ENCODE peak calls at places on chromosomes 12 and 14, in four cellular contexts. Z is transverse colon, D is endothelial cell, J is B cell. W is an unnamed sample.
A peak's percentile ranks its signal among the peaks of the same experiment; 100 is the strongest.

GRCh38 chr12:127389923-127390322 is 877.0 kb upstream of the TMEM132C start:
- DNase-seq in Z (no peak), J (no peak), D (no peak), W (peak; percentile 56)

GRCh38 chr12:100146252-100146651 is 3.6 kb upstream of the BLTP3B start:
- DNase-seq in D (no peak), J (no peak), Z (no peak), W (no peak)

GRCh38 chr12:1565172-1565571 is 29.2 kb downstream of the FBXL14 start:
- DNase-seq in Z (no peak), J (no peak), D (no peak), W (no peak)

GRCh38 chr14:22980672-22981089 is 1.7 kb downstream of the AJUBA start:
- DNase-seq in J (no peak), D (no peak), Z (peak; percentile 59), W (peak; percentile 55)

GRCh38 chr14:98954347-98955000 is 317.5 kb downstream of the BCL11B start:
- DNase-seq in J (no peak), D (no peak), Z (no peak), W (no peak)

GRCh38 chr12:116714175-116714574 is 23.7 kb downstream of the SPRING1 start:
- DNase-seq in Z (no peak), J (no peak), D (no peak), W (no peak)

GRCh38 chr12:71948390-71948789 is 9.7 kb downstream of the TPH2 start:
- DNase-seq in J (no peak), D (no peak), Z (no peak), W (no peak)

GRCh38 chr14:35368993-35369392 is 35.6 kb downstream of the NFKBIA start:
- DNase-seq in Z (no peak), J (no peak), D (no peak), W (no peak)

GRCh38 chr14:55975281-55975905 is 142.8 kb upstream of the PELI2 start:
- DNase-seq in D (no peak), Z (no peak), J (no peak), W (no peak)

GRCh38 chr12:127383281-127383680 is 883.7 kb upstream of the TMEM132C start:
- DNase-seq in Z (no peak), D (no peak), J (no peak), W (no peak)

GRCh38 chr12:98856897-98857540 is 211.9 kb downstream of the APAF1 start:
- DNase-seq in D (no peak), J (no peak), Z (no peak), W (no peak)

GRCh38 chr12:120841525-120841924 is 62.6 kb downstream of the SPPL3 start:
- DNase-seq in D (no peak), Z (no peak), J (no peak), W (no peak)

GRCh38 chr14:90632451-90632850 is 183.8 kb downstream of the TTC7B start:
- DNase-seq in Z (no peak), D (no peak), J (no peak), W (no peak)

GRCh38 chr14:99052467-99052866 is 219.5 kb downstream of the BCL11B start:
- DNase-seq in D (no peak), Z (no peak), J (no peak), W (no peak)

GRCh38 chr14:20711275-20712069 is 22.9 kb downstream of the ANG start:
- DNase-seq in D (no peak), J (no peak), Z (no peak), W (no peak)

GRCh38 chr12:47891356-47891755 is 13.4 kb downstream of the VDR start:
- DNase-seq in Z (no peak), D (no peak), J (no peak), W (no peak)

GRCh38 chr12:67320614-67321305 is 51.6 kb downstream of the CAND1 start:
- DNase-seq in D (no peak), Z (no peak), J (peak; percentile 11), W (no peak)

GRCh38 chr12:29102739-29103138 is 46.3 kb upstream of the FAR2 start:
- DNase-seq in Z (no peak), J (no peak), D (no peak), W (no peak)

GRCh38 chr12:12474931-12475485 is 87.7 kb downstream of the DUSP16 start:
- DNase-seq in J (no peak), D (no peak), Z (no peak), W (no peak)

GRCh38 chr12:73159952-73160351 is 887.8 kb downstream of the TRHDE start:
- DNase-seq in D (no peak), J (no peak), Z (no peak), W (no peak)

GRCh38 chr14:64733321-64733720 is 29.1 kb downstream of the PLEKHG3 start:
- DNase-seq in D (no peak), Z (no peak), J (no peak), W (no peak)

GRCh38 chr12:9673404-9674225 is 4.1 kb downstream of the CLEC2D start:
- DNase-seq in D (no peak), Z (peak; percentile 42), J (peak; percentile 40), W (no peak)

GRCh38 chr12:59345406-59345805 is 250.4 kb upstream of the SLC16A7 start:
- DNase-seq in Z (no peak), D (no peak), J (no peak), W (no peak)

GRCh38 chr12:88494520-88494919 is 85.8 kb downstream of the KITLG start:
- DNase-seq in D (no peak), Z (no peak), J (no peak), W (no peak)

GRCh38 chr14:35406811-35407630 is 2.5 kb upstream of the NFKBIA start:
- DNase-seq in J (peak; percentile 50), Z (no peak), D (no peak), W (no peak)

GRCh38 chr14:99574099-99574880 is 29.7 kb downstream of the CCDC85C start:
- DNase-seq in D (no peak), Z (peak; percentile 78), J (no peak), W (no peak)

GRCh38 chr14:104134061-104134965 is 4.1 kb upstream of the KIF26A start:
- DNase-seq in Z (no peak), D (no peak), J (no peak), W (no peak)

GRCh38 chr14:104137297-104138097 is 890 bp upstream of the KIF26A start:
- DNase-seq in Z (peak; percentile 73), D (peak; percentile 94), J (peak; percentile 79), W (peak; percentile 76)

GRCh38 chr14:104135121-104135903 is 3.1 kb upstream of the KIF26A start:
- DNase-seq in D (peak; percentile 70), Z (no peak), J (no peak), W (no peak)

GRCh38 chr14:104136472-104137296 is 1.7 kb upstream of the KIF26A start:
- DNase-seq in J (no peak), Z (no peak), D (no peak), W (no peak)

DNA sequence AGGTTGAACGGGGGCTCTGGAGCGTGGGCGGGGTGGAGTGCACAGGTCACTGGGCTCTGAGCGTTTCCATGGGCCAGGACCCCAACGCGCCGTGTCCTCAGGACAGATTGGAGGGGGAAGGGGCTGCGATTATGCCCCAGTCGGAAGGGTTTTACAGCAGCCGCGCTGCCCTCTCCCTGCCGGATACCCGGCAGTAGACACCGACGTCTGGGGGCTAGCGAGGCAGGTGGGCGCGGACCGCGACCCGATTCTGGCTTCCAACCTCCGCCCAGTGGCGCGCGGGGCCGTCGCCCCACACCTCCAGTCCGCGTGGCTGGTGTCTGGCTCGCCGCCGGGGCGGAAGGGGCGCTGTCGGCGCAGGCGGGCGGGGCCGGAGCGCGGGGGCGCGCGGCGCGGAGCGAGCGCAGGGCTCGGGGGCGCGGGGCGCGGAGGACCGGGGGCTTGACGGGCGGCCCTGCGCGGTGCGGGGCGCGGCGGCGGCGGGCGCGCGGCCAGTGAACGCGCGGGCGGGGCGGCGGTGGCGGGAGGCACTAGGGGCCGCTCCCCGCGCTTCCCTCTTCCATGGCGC is 2.4 kb upstream of the KIF26A start:
- DNase-seq in Z (no peak), J (peak; percentile 29), D (no peak), W (no peak)
- TF ChIP-seq CTCF in Z (no peak), J (no peak), D (no peak), W (no peak)

GRCh38 chr12:112907415-112908157 is 824 bp downstream of the OAS1 start:
- DNase-seq in D (no peak), Z (peak; percentile 27), J (peak; percentile 41), W (no peak)

GRCh38 chr12:112905451-112906089 is 1.2 kb upstream of the OAS1 start:
- DNase-seq in Z (no peak), J (no peak), D (no peak), W (no peak)

GRCh38 chr12:112906712-112907414 is at the start of gene OAS1:
- DNase-seq in Z (peak; percentile 68), J (peak; percentile 68), D (no peak), W (no peak)

GRCh38 chr12:112901271-112901670 is 5.5 kb upstream of the OAS1 start:
- DNase-seq in D (no peak), J (no peak), Z (peak; percentile 79), W (no peak)

DNA sequence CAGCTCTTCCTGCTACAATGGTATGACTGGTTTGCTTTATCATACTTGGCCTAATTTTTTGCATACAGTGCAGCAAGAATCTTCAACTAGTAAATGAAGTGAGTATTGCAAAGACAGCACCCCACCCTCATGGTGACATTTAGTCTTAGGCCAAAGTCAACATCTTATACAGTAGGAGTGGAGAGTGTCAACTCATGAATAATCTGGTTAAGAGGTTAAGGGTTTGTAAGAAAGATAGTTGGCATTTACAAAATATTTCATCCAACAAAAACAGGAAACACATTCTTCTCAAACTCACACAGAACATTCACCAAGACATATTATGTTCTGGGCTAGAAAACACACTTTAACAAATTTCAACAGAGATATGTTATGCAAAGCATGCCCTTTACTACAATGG is 2.2 kb upstream of the OAS1 start:
- DNase-seq in Z (no peak), J (no peak), D (no peak), W (no peak)
- TF ChIP-seq CTCF in Z (no peak), J (no peak), D (no peak), W (no peak)

GRCh38 chr12:21294176-21294575 is 40.5 kb downstream of the SLCO1A2 start:
- DNase-seq in Z (no peak), J (no peak), D (no peak), W (no peak)

GRCh38 chr12:21300632-21301031 is 34.1 kb downstream of the SLCO1A2 start:
- DNase-seq in D (no peak), J (no peak), Z (no peak), W (no peak)

GRCh38 chr12:21296348-21296747 is 38.4 kb downstream of the SLCO1A2 start:
- DNase-seq in Z (no peak), J (no peak), D (no peak), W (no peak)

GRCh38 chr12:21296751-21297406 is 37.8 kb downstream of the SLCO1A2 start:
- DNase-seq in D (no peak), J (peak; percentile 8), Z (no peak), W (no peak)
- TF ChIP-seq CTCF in D (peak; percentile 91), J (peak; percentile 78), Z (peak; percentile 58), W (peak; percentile 90)

GRCh38 chr14:78897443-78897842 is 727.3 kb downstream of the NRXN3 start:
- DNase-seq in J (no peak), Z (no peak), D (no peak), W (no peak)

GRCh38 chr14:78904094-78904493 is 733.9 kb downstream of the NRXN3 start:
- DNase-seq in D (no peak), Z (no peak), J (no peak), W (no peak)

DNA sequence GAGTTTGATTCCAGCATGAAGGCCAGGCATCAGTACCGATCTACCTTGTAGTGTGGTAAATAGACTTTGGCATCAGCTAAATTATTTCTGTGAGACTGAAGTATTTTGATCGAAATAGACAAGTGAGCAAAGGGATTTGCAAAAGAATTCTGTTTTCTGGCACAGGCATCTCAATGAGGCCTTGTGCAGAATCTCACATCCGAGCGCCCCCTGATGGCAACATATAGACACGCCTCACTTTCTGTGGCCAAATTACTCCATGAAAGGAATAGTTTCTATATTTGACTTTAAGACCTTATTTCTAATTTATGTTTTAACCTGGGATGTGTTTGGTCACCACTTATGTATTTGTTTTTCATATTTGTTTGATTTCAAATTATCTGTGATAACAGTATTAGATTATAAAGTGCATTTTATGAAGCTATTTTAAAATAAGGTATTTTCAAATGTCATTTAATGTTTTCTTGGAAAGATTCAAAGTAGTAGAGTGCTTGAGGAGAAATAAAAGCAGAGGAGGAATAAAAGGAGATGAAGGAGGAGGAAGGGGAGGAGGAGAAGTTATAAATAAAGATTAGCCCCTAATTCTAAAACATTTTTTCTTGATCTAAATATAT is 731.9 kb downstream of the NRXN3 start:
- DNase-seq in Z (peak; percentile 15), D (peak; percentile 66), J (no peak), W (peak; percentile 18)
- TF ChIP-seq CTCF in Z (peak; percentile 26), D (peak; percentile 84), J (no peak), W (peak; percentile 88)